ENCODE peak calls at places on chromosomes 2 and 18, in five cellular contexts. Z is tibial nerve; Y is stimulated activated CD4-positive, alpha-beta T cell treated with anti-CD3 and anti-CD28 coated beads, Interleukin-15, amount 100 ng/mL, for 1 hour; U is ovary; V is transverse colon. J is an unnamed sample.

GRCh38 chr2:177474904-177475474 is 82.4 kb downstream of the AGPS start:
- DNase-seq in Y (no peak), V (no peak), U (no peak), Z (no peak), J (no peak)

GRCh38 chr2:170512271-170512670 is 202.9 kb upstream of the SP5 start:
- DNase-seq in U (no peak), V (no peak), Z (no peak), Y (no peak), J (no peak)

GRCh38 chr2:204967199-204967995 is 422.1 kb downstream of the PARD3B start:
- DNase-seq in U (peak), Z (no peak), V (no peak), Y (peak), J (no peak)

GRCh38 chr2:70557171-70557838 is 3.7 kb upstream of the TGFA start:
- DNase-seq in Y (no peak), Z (no peak), V (peak), U (no peak), J (no peak)

GRCh38 chr2:117980783-117981676 is 32.8 kb downstream of the CCDC93 start:
- DNase-seq in V (no peak), Z (no peak), U (no peak), Y (no peak), J (no peak)

GRCh38 chr2:118696786-118697465 is 150.5 kb downstream of the EN1 start:
- DNase-seq in U (no peak), Z (no peak), V (no peak), Y (no peak), J (no peak)

GRCh38 chr2:230485801-230486341 is 69.9 kb downstream of the SP100 start:
- DNase-seq in Y (no peak), V (no peak), Z (no peak), U (no peak), J (no peak)

GRCh38 chr2:71243548-71244301 is 16.8 kb upstream of the PAIP2B start:
- DNase-seq in Z (no peak), U (no peak), Y (no peak), V (no peak), J (no peak)

GRCh38 chr2:235852528-235852920 is 315.7 kb downstream of the GBX2 start:
- DNase-seq in Z (no peak), Y (no peak), V (no peak), U (no peak), J (no peak)

GRCh38 chr2:165144315-165144714 is 59.5 kb downstream of the SCN3A start:
- DNase-seq in Z (no peak), U (no peak), Y (no peak), V (no peak), J (no peak)

GRCh38 chr2:39772086-39772811 is 6.8 kb downstream of the THUMPD2 start:
- DNase-seq in Z (no peak), V (no peak), Y (no peak), U (no peak), J (no peak)

GRCh38 chr18:8975624-8976023 is 126.9 kb upstream of the NDUFV2 start:
- DNase-seq in Y (no peak), V (no peak), Z (no peak), U (no peak), J (no peak)

GRCh38 chr2:42340045-42340937 is 20.7 kb downstream of the COX7A2L start:
- DNase-seq in Z (no peak), Y (no peak), V (no peak), U (no peak), J (no peak)

GRCh38 chr2:191860760-191861466 is 14.0 kb upstream of the CAVIN2 start:
- DNase-seq in Y (no peak), U (no peak), Z (no peak), V (no peak), J (no peak)

GRCh38 chr2:217897816-217898806 is 104.7 kb downstream of the TNS1 start:
- DNase-seq in Y (no peak), Z (no peak), U (peak), V (no peak), J (no peak)

GRCh38 chr2:45973426-45973825 is 322.0 kb downstream of the PRKCE start:
- DNase-seq in Y (no peak), V (no peak), Z (no peak), U (no peak), J (no peak)

GRCh38 chr2:88751770-88752169 is 60.3 kb downstream of the RPIA start:
- DNase-seq in V (no peak), Z (no peak), Y (no peak), U (no peak), J (no peak)

GRCh38 chr2:16588565-16588964 is 77.1 kb downstream of the CYRIA start:
- DNase-seq in V (no peak), Y (no peak), Z (no peak), U (no peak), J (no peak)

GRCh38 chr2:31233216-31233615 is 736 bp upstream of the EHD3 start:
- DNase-seq in V (no peak), U (no peak), Y (no peak), Z (no peak), J (no peak)

GRCh38 chr2:216349366-216349765 is 22.9 kb downstream of the MARCHF4 start:
- DNase-seq in V (no peak), Z (no peak), U (no peak), Y (no peak), J (no peak)

GRCh38 chr2:62197017-62197586 is 1.2 kb downstream of the B3GNT2 start:
- DNase-seq in Y (peak), Z (no peak), V (peak), U (peak), J (no peak)

GRCh38 chr2:230974096-230974913 is 21.6 kb upstream of the SPATA3 start:
- DNase-seq in Z (no peak), Y (peak), V (peak), U (no peak), J (peak)

GRCh38 chr2:127176371-127177311 is 43.5 kb downstream of the CYP27C1 start:
- DNase-seq in U (peak), V (peak), Y (no peak), Z (peak), J (no peak)